ENCODE peak calls at places on chromosomes 12 and 14, in nine cellular contexts. M, L, I, A, T, W, K, Y and B are unnamed samples.

GRCh38 chr12:130677957-130678558 is 38.0 kb downstream of the RIMBP2 start:
- DNase-seq in K (no peak), Y (no peak), L (no peak), T (no peak), W (no peak), A (no peak), I (no peak), M (no peak), B (no peak)

GRCh38 chr12:46268349-46268616 is 560 bp downstream of the SLC38A1 start:
- DNase-seq in L (no peak), I (peak; percentile 61), A (no peak), M (peak; percentile 14), W (no peak), T (peak; percentile 29), Y (no peak), K (no peak), B (no peak)

GRCh38 chr14:62443796-62444195 is 601.5 kb downstream of the KCNH5 start:
- DNase-seq in W (peak; percentile 42), I (peak; percentile 77), L (no peak), K (peak; percentile 31), M (no peak), A (peak; percentile 35), Y (no peak), T (no peak), B (no peak)

GRCh38 chr14:78598046-78598652 is 428.0 kb downstream of the NRXN3 start:
- DNase-seq in M (peak; percentile 66), I (peak; percentile 16), K (peak; percentile 57), A (no peak), L (peak; percentile 76), Y (no peak), T (peak; percentile 72), W (peak; percentile 74), B (peak; percentile 74)

GRCh38 chr12:49633703-49634311 is 10.4 kb downstream of the PRPF40B start:
- DNase-seq in A (no peak), W (no peak), M (no peak), I (no peak), Y (no peak), L (no peak), K (no peak), T (no peak), B (no peak)

GRCh38 chr14:99663716-99664635 is 19.0 kb downstream of the HHIPL1 start:
- DNase-seq in A (no peak), I (no peak), M (no peak), K (no peak), Y (no peak), T (no peak), W (no peak), L (peak; percentile 89), B (peak; percentile 70)

GRCh38 chr12:98519257-98519907 is 4.0 kb downstream of the TMPO start:
- DNase-seq in L (no peak), A (no peak), Y (no peak), K (no peak), W (no peak), M (no peak), T (no peak), I (no peak), B (no peak)

GRCh38 chr12:103865151-103865730 is 24.2 kb upstream of the NT5DC3 start:
- DNase-seq in A (no peak), W (no peak), Y (no peak), T (no peak), I (peak; percentile 89), M (no peak), K (no peak), L (no peak), B (no peak)

GRCh38 chr12:52041695-52042123 is 9.5 kb upstream of the NR4A1 start:
- DNase-seq in W (no peak), K (no peak), I (peak; percentile 16), M (no peak), T (no peak), Y (no peak), L (no peak), A (no peak), B (peak; percentile 42)

GRCh38 chr12:94982456-94982855 is 21.0 kb downstream of the NDUFA12 start:
- DNase-seq in I (no peak), K (peak; percentile 60), W (no peak), L (no peak), A (no peak), M (no peak), T (no peak), Y (no peak), B (no peak)

GRCh38 chr12:2319747-2320146 is 267.0 kb downstream of the CACNA1C start:
- DNase-seq in A (no peak), Y (no peak), K (no peak), T (no peak), L (no peak), W (no peak), M (no peak), I (no peak), B (no peak)

GRCh38 chr14:102711946-102712345 is 65.3 kb upstream of the TRAF3 start:
- DNase-seq in T (no peak), Y (no peak), W (no peak), M (no peak), K (peak; percentile 57), L (peak; percentile 32), A (no peak), I (no peak), B (no peak)

GRCh38 chr12:121811434-121812319 is 7.9 kb downstream of the SETD1B start:
- DNase-seq in L (peak; percentile 89), Y (no peak), I (peak; percentile 43), T (peak; percentile 79), M (peak; percentile 52), K (peak; percentile 71), A (no peak), W (peak; percentile 84), B (peak; percentile 80)

GRCh38 chr14:79254069-79254775 is 957.1 kb downstream of the DIO2 start:
- DNase-seq in W (no peak), M (no peak), Y (no peak), I (no peak), L (no peak), A (peak; percentile 11), T (no peak), K (peak; percentile 2), B (no peak)

GRCh38 chr12:75954076-75954475 is 77.5 kb downstream of the PHLDA1 start:
- DNase-seq in I (peak; percentile 95), K (peak; percentile 99), T (no peak), Y (no peak), M (no peak), L (no peak), A (peak; percentile 84), W (peak; percentile 96), B (no peak)